ENCODE peak calls at places on chromosomes 7 and 10, in four cellular contexts. G is left colon, A is globus pallidus, I is NCI-H2029 treated with DMSO at 0.1 percent for 48 hours. H is an unnamed sample.

GRCh38 chr7:93354815-93355214 is 122.6 kb downstream of the VPS50 start:
- DNase-seq in G (no peak), A (no peak), I (no peak), H (no peak)

GRCh38 chr7:27647052-27647451 is 15.6 kb downstream of the HIBADH start:
- DNase-seq in G (no peak), I (no peak), A (no peak), H (no peak)

GRCh38 chr10:103280505-103280904 is 3.6 kb downstream of the INA start:
- DNase-seq in A (no peak), I (no peak), G (no peak), H (no peak)

GRCh38 chr10:113854019-113854756 is at the start of the genes DCLRE1A and NHLRC2:
- DNase-seq in G (peak; percentile 77), I (peak; percentile 19), A (peak; percentile 85), H (peak; percentile 82)

GRCh38 chr10:24974978-24975377 is 22.6 kb upstream of the PRTFDC1 start:
- DNase-seq in G (no peak), A (no peak), I (no peak), H (no peak)

GRCh38 chr10:7610651-7611389 is 55.9 kb downstream of the ITIH5 start:
- DNase-seq in I (no peak), G (no peak), A (peak; percentile 49), H (no peak)

GRCh38 chr10:30788307-30788706 is 158.8 kb upstream of the LYZL2 start:
- DNase-seq in I (no peak), G (no peak), A (no peak), H (no peak)

GRCh38 chr7:130961128-130961601 is 227.2 kb upstream of the KLF14 start:
- DNase-seq in G (no peak), I (no peak), A (no peak), H (no peak)

GRCh38 chr7:5424689-5425506 is 1.3 kb upstream of the TNRC18 start:
- DNase-seq in G (peak; percentile 48), A (peak; percentile 58), I (no peak), H (no peak)

GRCh38 chr7:42914726-42915045 is 2.8 kb upstream of the C7orf25 start:
- DNase-seq in A (no peak), I (no peak), G (no peak), H (no peak)

GRCh38 chr10:13907570-13907969 is 320.8 kb downstream of the PRPF18 start:
- DNase-seq in A (no peak), G (no peak), I (no peak), H (no peak)

GRCh38 chr10:103510046-103510685 is 16.7 kb downstream of the NEURL1 start:
- DNase-seq in I (no peak), A (no peak), G (no peak), H (no peak)

GRCh38 chr7:47492720-47493119 is 89.2 kb downstream of the TNS3 start:
- DNase-seq in G (no peak), I (no peak), A (no peak), H (no peak)

GRCh38 chr10:112804036-112804435 is 146.0 kb upstream of the TCF7L2 start:
- DNase-seq in I (peak; percentile 3), A (peak; percentile 20), G (peak; percentile 58), H (no peak)

GRCh38 chr7:149817301-149817771 is 20.8 kb upstream of the ZNF862 start:
- DNase-seq in A (no peak), G (no peak), I (no peak), H (no peak)

GRCh38 chr7:38801786-38802185 is 107.2 kb downstream of the VPS41 start:
- DNase-seq in A (no peak), G (no peak), I (no peak), H (no peak)

GRCh38 chr7:116799912-116800311 is 62.5 kb upstream of the CAPZA2 start:
- DNase-seq in A (no peak), G (no peak), I (no peak), H (no peak)

GRCh38 chr10:117818696-117819095 is 228.0 kb downstream of the RAB11FIP2 start:
- DNase-seq in G (no peak), A (no peak), I (no peak), H (no peak)

GRCh38 chr7:4642468-4643203 is 39.5 kb upstream of the FOXK1 start:
- DNase-seq in G (no peak), A (peak; percentile 16), I (no peak), H (no peak)

GRCh38 chr10:63671317-63671937 is 150.2 kb downstream of the REEP3 start:
- DNase-seq in A (peak; percentile 24), I (no peak), G (no peak), H (no peak)

H was measured in SHP77 treated with DMSO at 0.1 percent for 48 hours.